ENCODE peak calls at places on chromosomes 2 and 18, in nine cellular contexts. R is foreskin fibroblast; A is midbrain; J is CD8-positive, alpha-beta T cell; P is activated naive CD4-positive, alpha-beta T cell; O is glutamatergic neuron; T is activated T-cell treated with anti-CD3 and anti-CD28 coated beads for 1 hour; B is stimulated activated CD8-positive, alpha-beta memory T cell treated with anti-CD3 and anti-CD28 coated beads, Interleukin-7, amount 100 ng/mL, for 1 hour; V is NCI-H1417. E is an unnamed sample.

GRCh38 chr2:150646746-150647145 is 159.3 kb upstream of the RND3 start:
- DNase-seq in R (no peak), A (no peak), J (no peak), P (no peak), O (no peak), T (no peak), B (no peak), V (no peak), E (no peak)

GRCh38 chr2:3965211-3965610 is 261.8 kb downstream of the DCDC2C start:
- DNase-seq in R (no peak), A (no peak), J (no peak), P (no peak), O (no peak), T (no peak), B (no peak), V (no peak), E (no peak)

GRCh38 chr2:105554235-105554634 is 155.4 kb upstream of the FHL2 start:
- DNase-seq in R (no peak), A (no peak), J (no peak), P (no peak), O (no peak), T (no peak), B (no peak), V (no peak), E (no peak)

GRCh38 chr18:36899289-36899688 is 70.4 kb downstream of the KIAA1328 start:
- DNase-seq in R (peak; percentile 38), A (no peak), J (no peak), P (no peak), O (no peak), T (no peak), B (no peak), V (no peak), E (no peak)

GRCh38 chr2:221283896-221284295 is 288.2 kb downstream of the EPHA4 start:
- DNase-seq in R (peak; percentile 18), A (no peak), J (no peak), P (no peak), O (no peak), T (no peak), B (no peak), V (no peak), E (no peak)

GRCh38 chr2:160719116-160719515 is 225.5 kb upstream of the RBMS1 start:
- DNase-seq in R (peak; percentile 52), A (no peak), J (no peak), P (no peak), O (no peak), T (no peak), B (no peak), V (no peak), E (no peak)

GRCh38 chr2:206698811-206699210 is 19.4 kb downstream of the DYTN start:
- DNase-seq in R (no peak), A (no peak), J (no peak), P (no peak), O (no peak), T (no peak), B (no peak), V (no peak), E (no peak)

GRCh38 chr2:8662239-8662879 is 19.5 kb upstream of the ID2 start:
- DNase-seq in R (peak; percentile 93), A (no peak), J (no peak), P (no peak), O (no peak), T (no peak), B (no peak), V (no peak), E (no peak)